ENCODE peak calls at places on chromosomes 3 and 15, in nine cellular contexts. One of them, this sample, is unnamed.

GRCh38 chr3:122458992-122459391 is 43.1 kb upstream of the WDR5B start:
- DNase-seq in OCI-LY7: peak; percentile 51
- DNase-seq in AG04450: peak; percentile 27
- DNase-seq in GM12865: peak; percentile 30
- DNase-seq in aorta: no peak
- DNase-seq in right atrium auricular region: no peak
- DNase-seq in bronchial epithelial cell: peak; percentile 48
- DNase-seq in trophoblast cell: no peak
- DNase-seq in astrocyte: peak; percentile 26
- DNase-seq in this sample: no peak

GRCh38 chr3:73072634-73073033 is 11.2 kb downstream of the EBLN2 start:
- DNase-seq in OCI-LY7: no peak
- DNase-seq in AG04450: no peak
- DNase-seq in GM12865: no peak
- DNase-seq in aorta: no peak
- DNase-seq in right atrium auricular region: no peak
- DNase-seq in bronchial epithelial cell: no peak
- DNase-seq in trophoblast cell: no peak
- DNase-seq in astrocyte: no peak
- DNase-seq in this sample: no peak

GRCh38 chr15:45802140-45802539 is 167.3 kb downstream of the SQOR start:
- DNase-seq in OCI-LY7: no peak
- DNase-seq in AG04450: no peak
- DNase-seq in GM12865: no peak
- DNase-seq in aorta: no peak
- DNase-seq in right atrium auricular region: no peak
- DNase-seq in bronchial epithelial cell: no peak
- DNase-seq in trophoblast cell: no peak
- DNase-seq in astrocyte: no peak
- DNase-seq in this sample: no peak

GRCh38 chr3:47227678-47228077 is 54.9 kb downstream of the KIF9 start:
- DNase-seq in OCI-LY7: peak; percentile 58
- DNase-seq in AG04450: no peak
- DNase-seq in GM12865: peak; percentile 71
- DNase-seq in aorta: no peak
- DNase-seq in right atrium auricular region: no peak
- DNase-seq in bronchial epithelial cell: no peak
- DNase-seq in trophoblast cell: no peak
- DNase-seq in astrocyte: no peak
- DNase-seq in this sample: peak; percentile 40

GRCh38 chr3:12115846-12116245 is 42.9 kb downstream of the TIMP4 start:
- DNase-seq in OCI-LY7: no peak
- DNase-seq in AG04450: no peak
- DNase-seq in GM12865: no peak
- DNase-seq in aorta: no peak
- DNase-seq in right atrium auricular region: no peak
- DNase-seq in bronchial epithelial cell: peak; percentile 22
- DNase-seq in trophoblast cell: no peak
- DNase-seq in astrocyte: no peak
- DNase-seq in this sample: no peak

GRCh38 chr15:65942436-65942835 is 73.1 kb downstream of the RAB11A start:
- DNase-seq in OCI-LY7: no peak
- DNase-seq in AG04450: no peak
- DNase-seq in GM12865: no peak
- DNase-seq in aorta: no peak
- DNase-seq in right atrium auricular region: no peak
- DNase-seq in bronchial epithelial cell: no peak
- DNase-seq in trophoblast cell: no peak
- DNase-seq in astrocyte: peak; percentile 26
- DNase-seq in this sample: no peak

GRCh38 chr3:99883138-99883461 is 65.4 kb downstream of the CMSS1 start:
- DNase-seq in OCI-LY7: no peak
- DNase-seq in AG04450: no peak
- DNase-seq in GM12865: no peak
- DNase-seq in aorta: no peak
- DNase-seq in right atrium auricular region: no peak
- DNase-seq in bronchial epithelial cell: no peak
- DNase-seq in trophoblast cell: no peak
- DNase-seq in astrocyte: no peak
- DNase-seq in this sample: no peak

GRCh38 chr3:196378442-196378841 is 40.3 kb upstream of the TM4SF19 start:
- DNase-seq in OCI-LY7: no peak
- DNase-seq in AG04450: no peak
- DNase-seq in GM12865: no peak
- DNase-seq in aorta: no peak
- DNase-seq in right atrium auricular region: no peak
- DNase-seq in bronchial epithelial cell: no peak
- DNase-seq in trophoblast cell: no peak
- DNase-seq in astrocyte: no peak
- DNase-seq in this sample: no peak

GRCh38 chr3:134463676-134464611 is 21.8 kb downstream of the ANAPC13 start:
- DNase-seq in OCI-LY7: no peak
- DNase-seq in AG04450: peak; percentile 96
- DNase-seq in GM12865: no peak
- DNase-seq in aorta: peak; percentile 91
- DNase-seq in right atrium auricular region: peak; percentile 95
- DNase-seq in bronchial epithelial cell: no peak
- DNase-seq in trophoblast cell: peak; percentile 84
- DNase-seq in astrocyte: peak; percentile 99
- DNase-seq in this sample: peak; percentile 94

GRCh38 chr3:4974154-4974553 is 5.1 kb upstream of the BHLHE40 start:
- DNase-seq in OCI-LY7: no peak
- DNase-seq in AG04450: no peak
- DNase-seq in GM12865: no peak
- DNase-seq in aorta: no peak
- DNase-seq in right atrium auricular region: no peak
- DNase-seq in bronchial epithelial cell: no peak
- DNase-seq in trophoblast cell: no peak
- DNase-seq in astrocyte: no peak
- DNase-seq in this sample: no peak

GRCh38 chr3:4977889-4978258 is 1.4 kb upstream of the BHLHE40 start:
- DNase-seq in OCI-LY7: no peak
- DNase-seq in AG04450: no peak
- DNase-seq in GM12865: no peak
- DNase-seq in aorta: no peak
- DNase-seq in right atrium auricular region: no peak
- DNase-seq in bronchial epithelial cell: peak; percentile 54
- DNase-seq in trophoblast cell: no peak
- DNase-seq in astrocyte: no peak
- DNase-seq in this sample: no peak

GRCh38 chr3:4978259-4978965 is 825 bp upstream of the BHLHE40 start:
- DNase-seq in OCI-LY7: peak; percentile 23
- DNase-seq in AG04450: peak; percentile 92
- DNase-seq in GM12865: peak; percentile 95
- DNase-seq in aorta: peak; percentile 99
- DNase-seq in right atrium auricular region: peak; percentile 97
- DNase-seq in bronchial epithelial cell: peak; percentile 94
- DNase-seq in trophoblast cell: peak; percentile 98
- DNase-seq in astrocyte: peak; percentile 98
- DNase-seq in this sample: peak; percentile 99

GRCh38 chr3:4977001-4977888 is 2.0 kb upstream of the BHLHE40 start:
- DNase-seq in OCI-LY7: no peak
- DNase-seq in AG04450: no peak
- DNase-seq in GM12865: peak; percentile 95
- DNase-seq in aorta: peak; percentile 94
- DNase-seq in right atrium auricular region: peak; percentile 95
- DNase-seq in bronchial epithelial cell: peak; percentile 91
- DNase-seq in trophoblast cell: peak; percentile 82
- DNase-seq in astrocyte: peak; percentile 82
- DNase-seq in this sample: peak; percentile 91

DNA sequence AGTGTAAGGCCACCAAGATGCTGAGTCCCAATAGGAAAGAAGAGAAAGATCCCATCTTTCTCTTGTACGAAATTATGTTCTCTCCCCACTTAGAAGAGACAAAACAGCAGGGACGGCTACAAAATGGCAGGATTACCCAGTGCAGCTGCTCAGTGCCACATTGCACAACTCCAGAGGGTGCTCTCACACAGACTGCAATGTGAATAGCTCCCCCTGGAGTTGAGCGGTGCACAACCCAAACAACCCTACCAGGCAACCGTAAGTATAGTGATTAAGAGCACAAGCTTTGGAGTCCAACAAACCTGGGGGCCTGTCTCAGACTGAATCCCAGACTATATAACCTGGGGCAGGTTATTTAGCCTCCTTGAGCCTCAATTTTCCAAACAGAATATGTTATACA is 3.1 kb upstream of the BHLHE40 start:
- DNase-seq in OCI-LY7: peak; percentile 27
- DNase-seq in AG04450: no peak
- DNase-seq in GM12865: peak; percentile 82
- DNase-seq in aorta: no peak
- DNase-seq in right atrium auricular region: peak; percentile 80
- DNase-seq in bronchial epithelial cell: peak; percentile 82
- DNase-seq in trophoblast cell: peak; percentile 81
- DNase-seq in astrocyte: peak; percentile 49
- DNase-seq in this sample: no peak
- H3K4me3 ChIP-seq in OCI-LY7: no peak overlapping the region
- H3K4me3 ChIP-seq in AG04450: no peak overlapping the region
- H3K4me3 ChIP-seq in GM12865: no peak overlapping the region
- H3K4me3 ChIP-seq in aorta: no peak overlapping the region
- H3K4me3 ChIP-seq in right atrium auricular region: no peak overlapping the region
- H3K4me3 ChIP-seq in bronchial epithelial cell: no peak overlapping the region
- H3K4me3 ChIP-seq in trophoblast cell: no peak overlapping the region
- H3K4me3 ChIP-seq in astrocyte: no peak overlapping the region
- H3K4me3 ChIP-seq in this sample: no peak overlapping the region

GRCh38 chr3:4581905-4582611 is 88.9 kb downstream of the ITPR1 start:
- DNase-seq in OCI-LY7: no peak
- DNase-seq in AG04450: no peak
- DNase-seq in GM12865: no peak
- DNase-seq in aorta: no peak
- DNase-seq in right atrium auricular region: no peak
- DNase-seq in bronchial epithelial cell: peak; percentile 52
- DNase-seq in trophoblast cell: no peak
- DNase-seq in astrocyte: no peak
- DNase-seq in this sample: no peak

GRCh38 chr3:4584537-4585249 is 91.5 kb downstream of the ITPR1 start:
- DNase-seq in OCI-LY7: no peak
- DNase-seq in AG04450: no peak
- DNase-seq in GM12865: peak; percentile 35
- DNase-seq in aorta: no peak
- DNase-seq in right atrium auricular region: no peak
- DNase-seq in bronchial epithelial cell: no peak
- DNase-seq in trophoblast cell: no peak
- DNase-seq in astrocyte: no peak
- DNase-seq in this sample: peak; percentile 67

GRCh38 chr3:4581452-4581851 is 88.3 kb downstream of the ITPR1 start:
- DNase-seq in OCI-LY7: no peak
- DNase-seq in AG04450: no peak
- DNase-seq in GM12865: no peak
- DNase-seq in aorta: no peak
- DNase-seq in right atrium auricular region: no peak
- DNase-seq in bronchial epithelial cell: no peak
- DNase-seq in trophoblast cell: no peak
- DNase-seq in astrocyte: no peak
- DNase-seq in this sample: no peak

GRCh38 chr3:4582634-4583033 is 89.5 kb downstream of the ITPR1 start:
- DNase-seq in OCI-LY7: no peak
- DNase-seq in AG04450: no peak
- DNase-seq in GM12865: no peak
- DNase-seq in aorta: no peak
- DNase-seq in right atrium auricular region: no peak
- DNase-seq in bronchial epithelial cell: no peak
- DNase-seq in trophoblast cell: no peak
- DNase-seq in astrocyte: no peak
- DNase-seq in this sample: no peak

DNA sequence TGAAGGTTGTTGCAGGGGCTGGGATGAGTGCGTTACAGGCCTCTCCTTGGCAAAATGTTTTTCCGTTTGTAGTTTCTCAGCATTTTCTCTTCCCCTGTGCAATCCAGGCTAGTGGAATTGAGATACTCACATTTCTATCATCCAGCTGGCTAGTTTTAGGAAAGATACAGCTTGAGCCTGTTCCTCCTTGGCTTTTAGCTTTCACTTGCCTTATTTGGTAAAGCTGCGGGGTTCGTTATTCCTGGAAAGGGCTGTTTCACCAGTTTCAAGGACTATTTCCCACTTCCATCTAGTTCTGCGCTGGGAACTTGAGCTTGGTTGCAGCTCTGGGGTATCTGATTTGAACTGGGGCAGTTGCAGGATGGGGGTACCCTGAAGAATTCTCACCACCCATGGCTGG is 90.3 kb downstream of the ITPR1 start:
- DNase-seq in OCI-LY7: no peak
- DNase-seq in AG04450: peak; percentile 26
- DNase-seq in GM12865: no peak
- DNase-seq in aorta: no peak
- DNase-seq in right atrium auricular region: no peak
- DNase-seq in bronchial epithelial cell: no peak
- DNase-seq in trophoblast cell: no peak
- DNase-seq in astrocyte: no peak
- DNase-seq in this sample: peak; percentile 66
- H3K4me3 ChIP-seq in OCI-LY7: no peak overlapping the region
- H3K4me3 ChIP-seq in AG04450: peak overlapping the region; percentile 1
- H3K4me3 ChIP-seq in GM12865: no peak overlapping the region
- H3K4me3 ChIP-seq in aorta: peak overlapping the region; percentile 20
- H3K4me3 ChIP-seq in right atrium auricular region: no peak overlapping the region
- H3K4me3 ChIP-seq in bronchial epithelial cell: no peak overlapping the region
- H3K4me3 ChIP-seq in trophoblast cell: no peak overlapping the region
- H3K4me3 ChIP-seq in astrocyte: no peak overlapping the region
- H3K4me3 ChIP-seq in this sample: peak overlapping the region; percentile 27

GRCh38 chr3:193553606-193554005 is 1.1 kb downstream of the ATP13A4 start:
- DNase-seq in OCI-LY7: no peak
- DNase-seq in AG04450: no peak
- DNase-seq in GM12865: no peak
- DNase-seq in aorta: no peak
- DNase-seq in right atrium auricular region: no peak
- DNase-seq in bronchial epithelial cell: peak; percentile 12
- DNase-seq in trophoblast cell: peak; percentile 23
- DNase-seq in astrocyte: no peak
- DNase-seq in this sample: no peak
- H3K4me3 ChIP-seq in OCI-LY7: no peak overlapping the region
- H3K4me3 ChIP-seq in AG04450: no peak overlapping the region
- H3K4me3 ChIP-seq in GM12865: no peak overlapping the region
- H3K4me3 ChIP-seq in aorta: no peak overlapping the region
- H3K4me3 ChIP-seq in right atrium auricular region: no peak overlapping the region
- H3K4me3 ChIP-seq in bronchial epithelial cell: no peak overlapping the region
- H3K4me3 ChIP-seq in trophoblast cell: no peak overlapping the region
- H3K4me3 ChIP-seq in astrocyte: no peak overlapping the region
- H3K4me3 ChIP-seq in this sample: no peak overlapping the region

DNA sequence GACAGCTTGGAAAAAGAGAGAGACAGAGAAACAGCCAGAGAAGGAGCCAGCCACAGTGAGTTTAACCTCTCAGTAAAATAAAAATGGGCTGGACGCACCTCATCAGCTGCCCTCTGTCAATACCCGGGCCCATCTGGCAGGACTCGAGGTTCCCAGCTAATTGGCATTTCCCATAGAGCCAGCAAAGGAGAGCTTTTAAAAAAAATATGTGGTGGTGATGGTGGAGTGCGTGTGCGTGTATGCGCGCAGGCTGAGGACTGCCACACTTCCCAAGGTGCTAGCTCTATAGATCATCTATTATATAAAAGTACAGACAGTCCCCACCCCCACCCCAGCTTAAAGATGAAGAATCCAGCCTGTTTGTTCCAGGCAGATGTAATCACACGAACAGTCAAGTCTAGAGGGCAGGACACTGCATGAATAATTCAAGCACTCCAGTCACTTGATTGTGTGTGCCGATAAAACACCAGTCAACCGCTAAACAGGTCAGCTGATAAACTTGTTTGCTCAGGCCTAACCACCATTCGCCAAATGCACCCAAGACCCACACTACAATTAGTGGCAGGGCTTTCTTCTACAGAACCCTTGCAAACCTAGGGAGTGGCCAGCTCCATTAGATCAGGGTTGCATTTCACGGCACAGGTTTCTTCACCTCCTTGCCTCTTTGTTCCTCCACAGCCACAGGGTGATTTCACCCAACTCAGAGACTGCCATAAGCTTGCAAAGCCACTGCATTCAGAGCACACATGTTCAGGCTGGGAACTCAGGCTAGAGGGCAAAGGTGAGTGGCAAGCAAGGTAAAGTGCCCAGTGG is 5.9 kb downstream of the TLE3 start:
- DNase-seq in OCI-LY7: no peak
- DNase-seq in AG04450: no peak
- DNase-seq in GM12865: no peak
- DNase-seq in aorta: no peak
- DNase-seq in right atrium auricular region: no peak
- DNase-seq in bronchial epithelial cell: peak; percentile 87
- DNase-seq in trophoblast cell: peak; percentile 83
- DNase-seq in astrocyte: peak; percentile 71
- DNase-seq in this sample: no peak
- H3K4me3 ChIP-seq in OCI-LY7: no peak overlapping the region
- H3K4me3 ChIP-seq in AG04450: peak overlapping the region; percentile 39
- H3K4me3 ChIP-seq in GM12865: no peak overlapping the region
- H3K4me3 ChIP-seq in aorta: no peak overlapping the region
- H3K4me3 ChIP-seq in right atrium auricular region: no peak overlapping the region
- H3K4me3 ChIP-seq in bronchial epithelial cell: no peak overlapping the region
- H3K4me3 ChIP-seq in trophoblast cell: no peak overlapping the region
- H3K4me3 ChIP-seq in astrocyte: no peak overlapping the region
- H3K4me3 ChIP-seq in this sample: peak overlapping the region; percentile 5